ENCODE peak calls at places on chromosome 13, in four cellular contexts. One of them, this sample, is unnamed.

GRCh38 chr13:110403721-110404120 is 96.6 kb downstream of the COL4A2 start:
- DNase-seq in A172: no peak
- DNase-seq in GM03348: no peak
- DNase-seq in GDM1: no peak
- DNase-seq in this sample: no peak

GRCh38 chr13:50393641-50394040 is 378.4 kb downstream of the KCNRG start:
- DNase-seq in A172: no peak
- DNase-seq in GM03348: no peak
- DNase-seq in GDM1: no peak
- DNase-seq in this sample: no peak

GRCh38 chr13:49217962-49218492 is 2.1 kb upstream of the MLNR start:
- DNase-seq in A172: no peak
- DNase-seq in GM03348: no peak
- DNase-seq in GDM1: no peak
- DNase-seq in this sample: no peak

GRCh38 chr13:107642841-107643240 is 572.5 kb downstream of the LIG4 start:
- DNase-seq in A172: no peak
- DNase-seq in GM03348: no peak
- DNase-seq in GDM1: no peak
- DNase-seq in this sample: no peak

GRCh38 chr13:52399708-52400107 is 6.3 kb downstream of the THSD1 start:
- DNase-seq in A172: no peak
- DNase-seq in GM03348: no peak
- DNase-seq in GDM1: no peak
- DNase-seq in this sample: no peak

GRCh38 chr13:73338389-73338788 is 279.6 kb downstream of the KLF5 start:
- DNase-seq in A172: no peak
- DNase-seq in GM03348: no peak
- DNase-seq in GDM1: no peak
- DNase-seq in this sample: no peak

GRCh38 chr13:72126424-72126823 is 259.4 kb upstream of the DACH1 start:
- DNase-seq in A172: no peak
- DNase-seq in GM03348: no peak
- DNase-seq in GDM1: no peak
- DNase-seq in this sample: no peak

GRCh38 chr13:47258384-47258783 is 361.5 kb upstream of the HTR2A start:
- DNase-seq in A172: no peak
- DNase-seq in GM03348: no peak
- DNase-seq in GDM1: no peak
- DNase-seq in this sample: no peak

GRCh38 chr13:95317037-95317989 is 16.1 kb upstream of the ABCC4 start:
- DNase-seq in A172: no peak
- DNase-seq in GM03348: no peak
- DNase-seq in GDM1: no peak
- DNase-seq in this sample: peak

GRCh38 chr13:26910754-26911465 is 150.3 kb upstream of the GPR12 start:
- DNase-seq in A172: no peak
- DNase-seq in GM03348: no peak
- DNase-seq in GDM1: no peak
- DNase-seq in this sample: no peak

GRCh38 chr13:24165746-24166145 is 5.2 kb downstream of the SPATA13 start:
- DNase-seq in A172: no peak
- DNase-seq in GM03348: no peak
- DNase-seq in GDM1: no peak
- DNase-seq in this sample: no peak

GRCh38 chr13:113489549-113490495 is 689 bp downstream of the DCUN1D2 start:
- DNase-seq in A172: peak
- DNase-seq in GM03348: peak
- DNase-seq in GDM1: no peak
- DNase-seq in this sample: peak

GRCh38 chr13:38419312-38419873 is 69.7 kb downstream of the UFM1 start:
- DNase-seq in A172: no peak
- DNase-seq in GM03348: no peak
- DNase-seq in GDM1: no peak
- DNase-seq in this sample: no peak

GRCh38 chr13:99086869-99087129 is 108.9 kb upstream of the DOCK9 start:
- DNase-seq in A172: peak
- DNase-seq in GM03348: no peak
- DNase-seq in GDM1: no peak
- DNase-seq in this sample: no peak

GRCh38 chr13:74243637-74244526 is 109.7 kb upstream of the KLF12 start:
- DNase-seq in A172: peak
- DNase-seq in GM03348: peak
- DNase-seq in GDM1: no peak
- DNase-seq in this sample: no peak

GRCh38 chr13:87669379-87669978 is 1.7 kb upstream of the SLITRK5 start:
- DNase-seq in A172: peak
- DNase-seq in GM03348: no peak
- DNase-seq in GDM1: no peak
- DNase-seq in this sample: peak

GRCh38 chr13:49938921-49939320 is 2.8 kb upstream of the SPRYD7 start:
- DNase-seq in A172: no peak
- DNase-seq in GM03348: no peak
- DNase-seq in GDM1: no peak
- DNase-seq in this sample: no peak

GRCh38 chr13:110015253-110015652 is 228.9 kb upstream of the IRS2 start:
- DNase-seq in A172: peak
- DNase-seq in GM03348: no peak
- DNase-seq in GDM1: no peak
- DNase-seq in this sample: no peak

GRCh38 chr13:37473035-37473434 is 125.5 kb downstream of the POSTN start:
- DNase-seq in A172: no peak
- DNase-seq in GM03348: no peak
- DNase-seq in GDM1: no peak
- DNase-seq in this sample: no peak

GRCh38 chr13:26965976-26966375 is 205.4 kb upstream of the GPR12 start:
- DNase-seq in A172: no peak
- DNase-seq in GM03348: no peak
- DNase-seq in GDM1: no peak
- DNase-seq in this sample: no peak

GRCh38 chr13:44815507-44816074 is 173.7 kb downstream of the NUFIP1 start:
- DNase-seq in A172: peak
- DNase-seq in GM03348: peak
- DNase-seq in GDM1: no peak
- DNase-seq in this sample: no peak

GRCh38 chr13:98301721-98302120 is 124.7 kb upstream of the RNF113B start:
- DNase-seq in A172: no peak
- DNase-seq in GM03348: no peak
- DNase-seq in GDM1: no peak
- DNase-seq in this sample: no peak

GRCh38 chr13:43874512-43875092 is 4.9 kb downstream of the CCDC122 start:
- DNase-seq in A172: peak
- DNase-seq in GM03348: peak
- DNase-seq in GDM1: no peak
- DNase-seq in this sample: peak

GRCh38 chr13:100872761-100873160 is 198.2 kb upstream of the TMTC4 start:
- DNase-seq in A172: no peak
- DNase-seq in GM03348: no peak
- DNase-seq in GDM1: no peak
- DNase-seq in this sample: no peak

GRCh38 chr13:24050292-24050711 is 110.2 kb upstream of the SPATA13 start:
- DNase-seq in A172: peak
- DNase-seq in GM03348: peak
- DNase-seq in GDM1: no peak
- DNase-seq in this sample: no peak

GRCh38 chr13:21240586-21240985 is 64.1 kb downstream of the MRPL57 start:
- DNase-seq in A172: peak
- DNase-seq in GM03348: peak
- DNase-seq in GDM1: no peak
- DNase-seq in this sample: peak

This sample was measured in KBM-7.